ENCODE peak calls at places on chromosomes 16 and 17, in five cellular contexts. K is lung, E is heart right ventricle, J is tibial artery, N is left ventricle myocardium inferior. X is an unnamed sample.

GRCh38 chr17:80025796-80026195 is 9.9 kb downstream of the TBC1D16 start:
- DNase-seq in K (no peak), E (no peak), J (no peak), N (no peak), X (no peak)

GRCh38 chr17:70137451-70138230 is 31.7 kb upstream of the KCNJ2 start:
- DNase-seq in K (peak; percentile 54), E (peak; percentile 57), J (peak; percentile 83), N (no peak), X (peak; percentile 11)

GRCh38 chr16:27337024-27337423 is 23.2 kb downstream of the IL4R start:
- DNase-seq in K (no peak), E (no peak), J (no peak), N (no peak), X (no peak)

GRCh38 chr17:47837401-47838039 is 3.6 kb downstream of the SCRN2 start:
- DNase-seq in K (no peak), E (no peak), J (no peak), N (no peak), X (no peak)

GRCh38 chr17:27079660-27080059 is 214.3 kb upstream of the WSB1 start:
- DNase-seq in K (no peak), E (no peak), J (no peak), N (no peak), X (no peak)

GRCh38 chr17:60039096-60039495 is 39.6 kb downstream of the HEATR6 start:
- DNase-seq in K (no peak), E (no peak), J (no peak), N (no peak), X (no peak)

GRCh38 chr16:58661199-58661830 is 23.3 kb downstream of the SLC38A7 start:
- DNase-seq in K (peak; percentile 46), E (peak; percentile 49), J (no peak), N (peak; percentile 27), X (peak; percentile 76)

GRCh38 chr16:73683804-73684203 is 612.8 kb upstream of the PSMD7 start:
- DNase-seq in K (no peak), E (no peak), J (no peak), N (no peak), X (no peak)

GRCh38 chr17:50609376-50610074 is 25.2 kb upstream of the ABCC3 start:
- DNase-seq in K (no peak), E (no peak), J (no peak), N (no peak), X (no peak)

GRCh38 chr17:5097101-5097834 is 14.4 kb downstream of the ZNF232 start:
- DNase-seq in K (no peak), E (peak; percentile 82), J (peak; percentile 71), N (peak; percentile 67), X (no peak)

GRCh38 chr16:80346160-80346632 is 194.6 kb upstream of the DYNLRB2 start:
- DNase-seq in K (no peak), E (no peak), J (no peak), N (no peak), X (no peak)

GRCh38 chr17:66829386-66829864 is 5.5 kb upstream of the CACNG5 start:
- DNase-seq in K (peak; percentile 46), E (peak; percentile 35), J (peak; percentile 35), N (no peak), X (peak; percentile 89)

GRCh38 chr17:80254396-80255241 is 6.0 kb upstream of the RNF213 start:
- DNase-seq in K (peak; percentile 77), E (no peak), J (no peak), N (no peak), X (peak; percentile 74)

GRCh38 chr16:86773339-86773715 is 195.0 kb downstream of the FOXL1 start:
- DNase-seq in K (no peak), E (no peak), J (peak; percentile 61), N (no peak), X (no peak)

GRCh38 chr17:32490101-32490482 is 3.3 kb downstream of the CDK5R1 start:
- DNase-seq in K (no peak), E (no peak), J (no peak), N (no peak), X (no peak)

GRCh38 chr17:40663252-40663651 is 1.7 kb downstream of the KRT222 start:
- DNase-seq in K (no peak), E (no peak), J (no peak), N (no peak), X (no peak)

GRCh38 chr17:66988069-66988798 is 23.7 kb downstream of the CACNG4 start:
- DNase-seq in K (no peak), E (no peak), J (no peak), N (no peak), X (no peak)

GRCh38 chr16:10067406-10067805 is 114.8 kb downstream of the GRIN2A start:
- DNase-seq in K (no peak), E (no peak), J (no peak), N (no peak), X (no peak)

GRCh38 chr17:9402590-9403199 is 172.9 kb downstream of the STX8 start:
- DNase-seq in K (no peak), E (no peak), J (no peak), N (no peak), X (peak; percentile 13)

GRCh38 chr17:74271902-74272563 is 2.0 kb upstream of the DNAI2 start:
- DNase-seq in K (peak; percentile 57), E (peak; percentile 63), J (no peak), N (peak; percentile 64), X (peak; percentile 59)

GRCh38 chr16:87895641-87896141 is 26.4 kb upstream of the SLC7A5 start:
- DNase-seq in K (no peak), E (no peak), J (no peak), N (no peak), X (peak; percentile 17)

GRCh38 chr17:77892469-77893143 is 65.9 kb upstream of the TNRC6C start:
- DNase-seq in K (no peak), E (no peak), J (peak; percentile 42), N (no peak), X (peak; percentile 9)

GRCh38 chr16:66058181-66058580 is 308.3 kb upstream of the CDH5 start:
- DNase-seq in K (no peak), E (no peak), J (no peak), N (no peak), X (peak; percentile 36)

GRCh38 chr16:55521792-55522191 is 12.9 kb downstream of the LPCAT2 start:
- DNase-seq in K (no peak), E (no peak), J (no peak), N (no peak), X (no peak)

GRCh38 chr17:49557204-49558024 is 18.3 kb upstream of the NXPH3 start:
- DNase-seq in K (no peak), E (no peak), J (peak; percentile 33), N (no peak), X (peak; percentile 86)

GRCh38 chr16:7294020-7294419 is 38.6 kb upstream of the RBFOX1 start:
- DNase-seq in K (no peak), E (no peak), J (no peak), N (no peak), X (no peak)

GRCh38 chr17:55284001-55284884 is 19.5 kb downstream of the HLF start:
- DNase-seq in K (peak; percentile 85), E (no peak), J (no peak), N (no peak), X (no peak)

DNA sequence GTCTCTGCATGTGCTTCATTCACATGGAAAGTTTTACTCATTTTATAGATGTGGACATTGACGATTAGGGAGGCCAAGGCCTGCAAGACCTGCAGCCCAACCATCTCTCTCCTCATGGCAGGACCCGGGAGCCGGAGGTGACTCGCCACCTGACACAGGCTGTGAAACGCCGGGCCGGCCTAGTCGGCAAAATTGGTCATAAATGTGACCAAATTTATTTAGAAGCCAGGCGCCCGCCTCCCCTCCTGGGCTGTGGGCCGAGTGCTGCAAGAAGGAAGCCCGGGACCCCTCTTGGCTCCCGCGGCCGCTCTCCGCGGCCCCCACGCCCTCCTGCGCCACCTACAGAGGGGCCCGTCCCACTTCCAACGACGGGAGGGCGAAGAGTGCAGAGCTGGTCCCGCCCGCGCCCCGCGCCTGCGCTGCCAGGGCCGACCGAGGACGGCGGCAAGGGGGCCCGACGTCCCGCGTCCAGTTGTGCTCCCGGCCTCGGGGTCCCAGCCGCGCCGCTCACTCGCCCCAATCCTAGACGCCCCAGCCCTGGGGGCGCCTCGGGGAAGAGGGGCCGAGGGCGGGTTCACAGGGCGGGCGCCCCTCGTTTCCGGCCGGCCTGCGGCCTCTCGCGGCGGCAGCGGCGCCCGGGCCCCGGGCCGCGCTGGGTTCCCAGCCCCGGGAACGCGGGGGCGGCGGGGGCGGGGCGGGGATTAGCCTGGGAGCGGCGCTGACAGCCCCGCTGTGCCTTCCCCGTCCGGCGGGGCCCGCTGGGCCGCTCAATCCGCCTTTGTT is 47.5 kb downstream of the WNT3 start:
- DNase-seq in K (no peak), E (no peak), J (peak; percentile 63), N (peak; percentile 29), X (peak; percentile 72)
- H3K27ac ChIP-seq in K (peak overlapping the region; percentile 74), E (no peak overlapping the region), J (no peak overlapping the region), N (peak overlapping the region; percentile 51), X (peak overlapping the region; percentile 60)

GRCh38 chr17:28582513-28582912 is 5.8 kb upstream of the ALDOC start:
- DNase-seq in K (no peak), E (no peak), J (no peak), N (no peak), X (no peak)
- H3K36me3 ChIP-seq in K (no peaks in the 10 kb centered on the region), E (peaks cover 82% of the 10 kb centered on the region), J (peaks cover 8% of the 10 kb centered on the region), N (no peaks in the 10 kb centered on the region), X (peaks cover 43% of the 10 kb centered on the region)

GRCh38 chr16:2121853-2122252 is 13.8 kb downstream of the PKD1 start:
- DNase-seq in K (no peak), E (no peak), J (peak; percentile 87), N (peak; percentile 62), X (no peak)

DNA sequence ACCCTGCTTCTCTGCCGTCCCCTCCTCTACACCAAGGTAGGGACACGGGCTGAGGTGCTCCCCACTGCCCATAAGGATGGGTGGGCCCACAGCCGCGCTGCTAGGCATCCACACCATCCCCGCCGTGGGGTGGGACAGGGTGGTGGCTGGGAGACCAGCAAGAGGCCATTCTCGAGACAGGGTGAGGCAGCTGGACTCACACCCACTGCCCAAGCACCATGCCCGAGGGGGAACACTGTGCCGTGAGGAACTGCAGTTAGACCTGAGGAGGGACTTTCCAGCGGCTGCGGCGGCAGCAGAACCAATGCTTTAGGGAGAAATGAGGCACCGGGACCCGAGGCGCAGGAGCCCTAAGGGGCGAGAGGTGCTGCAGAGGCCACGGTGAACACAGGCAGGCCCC is 13.3 kb downstream of the PKD1 start:
- DNase-seq in K (no peak), E (no peak), J (no peak), N (no peak), X (no peak)
- TF ChIP-seq CTCF in K (no peak), E (no peak), J (no peak), N (no peak), X (no peak)

DNA sequence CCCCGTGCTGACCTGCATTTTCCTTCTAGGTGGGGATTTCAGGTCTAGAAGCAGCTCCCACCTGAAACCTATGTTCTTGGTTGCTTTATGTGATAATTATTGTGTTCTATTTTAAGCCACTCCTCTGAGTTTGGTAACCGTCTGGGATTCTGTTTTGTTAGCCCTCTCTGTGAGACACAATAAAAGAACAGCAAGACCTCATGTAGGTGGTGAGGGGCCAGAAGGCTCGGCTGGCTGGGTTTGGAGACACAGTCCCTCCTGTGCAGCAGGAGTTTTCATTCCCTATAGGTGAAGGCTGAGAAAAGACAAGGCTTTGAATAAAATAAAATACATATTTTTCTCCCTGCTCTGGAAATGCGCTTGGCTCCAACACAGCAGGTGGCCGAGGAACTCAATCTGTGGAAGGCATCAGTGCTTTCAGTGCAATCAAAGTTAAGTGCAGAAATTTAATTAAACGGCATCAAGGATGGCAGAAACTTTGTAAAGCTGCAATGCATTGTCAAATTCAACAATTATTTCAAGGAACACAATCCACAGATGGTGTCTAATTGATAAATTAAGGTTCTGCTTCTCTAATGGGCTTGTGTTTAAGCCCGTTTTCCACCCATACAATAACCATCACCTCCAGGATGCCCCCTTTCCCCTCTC is 107.8 kb downstream of the MSI2 start:
- DNase-seq in K (no peak), E (no peak), J (no peak), N (no peak), X (no peak)
- H3K27ac ChIP-seq in K (no peak overlapping the region), E (no peak overlapping the region), J (no peak overlapping the region), N (peak overlapping the region; percentile 75), X (no peak overlapping the region)

X was measured in cardiac muscle cell.